ENCODE peak calls at places on chromosomes 13 and 19, in ten cellular contexts. One of them, this sample, is unnamed.

GRCh38 chr13:30864352-30865130 is 41.5 kb upstream of the MEDAG start:
- DNase-seq in heart left ventricle: no peak
- DNase-seq in neural progenitor cell: peak; percentile 18
- DNase-seq in iris pigment epithelial cell: peak; percentile 97
- DNase-seq in renal cortical epithelial cell: peak; percentile 43
- DNase-seq in HT1080: peak; percentile 51
- DNase-seq in T follicular helper cell: no peak
- DNase-seq in cerebellar nuclear complex: no peak
- DNase-seq in NCI-H1092 treated with DMSO at 0.1 percent for 48 hours: no peak
- DNase-seq in cardiac fibroblast: peak; percentile 91
- DNase-seq in this sample: no peak

GRCh38 chr13:44237276-44237767 is 136.3 kb upstream of the SERP2 start:
- DNase-seq in cerebellar nuclear complex: no peak
- DNase-seq in NCI-H1092 treated with DMSO at 0.1 percent for 48 hours: no peak
- DNase-seq in HT1080: peak; percentile 97
- DNase-seq in T follicular helper cell: no peak
- DNase-seq in cardiac fibroblast: peak; percentile 97
- DNase-seq in iris pigment epithelial cell: peak; percentile 93
- DNase-seq in neural progenitor cell: no peak
- DNase-seq in renal cortical epithelial cell: peak; percentile 86
- DNase-seq in heart left ventricle: peak; percentile 84
- DNase-seq in this sample: peak; percentile 94

GRCh38 chr13:114019367-114019766 is 45.5 kb upstream of the C13orf46 start:
- DNase-seq in iris pigment epithelial cell: no peak
- DNase-seq in neural progenitor cell: peak; percentile 17
- DNase-seq in NCI-H1092 treated with DMSO at 0.1 percent for 48 hours: no peak
- DNase-seq in heart left ventricle: no peak
- DNase-seq in cerebellar nuclear complex: no peak
- DNase-seq in T follicular helper cell: peak; percentile 40
- DNase-seq in HT1080: peak; percentile 36
- DNase-seq in cardiac fibroblast: no peak
- DNase-seq in renal cortical epithelial cell: no peak
- DNase-seq in this sample: no peak

GRCh38 chr19:33758541-33759013 is 38.1 kb upstream of the KCTD15 start:
- DNase-seq in cerebellar nuclear complex: no peak
- DNase-seq in heart left ventricle: no peak
- DNase-seq in iris pigment epithelial cell: peak; percentile 47
- DNase-seq in renal cortical epithelial cell: peak; percentile 75
- DNase-seq in NCI-H1092 treated with DMSO at 0.1 percent for 48 hours: no peak
- DNase-seq in T follicular helper cell: no peak
- DNase-seq in cardiac fibroblast: no peak
- DNase-seq in neural progenitor cell: no peak
- DNase-seq in HT1080: peak; percentile 15
- DNase-seq in this sample: no peak

GRCh38 chr19:45786533-45786894 is 4.2 kb upstream of the DMPK start:
- DNase-seq in heart left ventricle: no peak
- DNase-seq in cardiac fibroblast: no peak
- DNase-seq in cerebellar nuclear complex: no peak
- DNase-seq in iris pigment epithelial cell: no peak
- DNase-seq in renal cortical epithelial cell: no peak
- DNase-seq in NCI-H1092 treated with DMSO at 0.1 percent for 48 hours: no peak
- DNase-seq in T follicular helper cell: no peak
- DNase-seq in HT1080: no peak
- DNase-seq in neural progenitor cell: peak; percentile 0
- DNase-seq in this sample: no peak

GRCh38 chr19:50632151-50632835 is 7.4 kb downstream of the SYT3 start:
- DNase-seq in iris pigment epithelial cell: no peak
- DNase-seq in renal cortical epithelial cell: no peak
- DNase-seq in heart left ventricle: no peak
- DNase-seq in T follicular helper cell: no peak
- DNase-seq in NCI-H1092 treated with DMSO at 0.1 percent for 48 hours: no peak
- DNase-seq in cerebellar nuclear complex: no peak
- DNase-seq in cardiac fibroblast: no peak
- DNase-seq in neural progenitor cell: no peak
- DNase-seq in HT1080: no peak
- DNase-seq in this sample: no peak

GRCh38 chr13:27973291-27973690 is 4.2 kb upstream of the CDX2 start:
- DNase-seq in HT1080: no peak
- DNase-seq in renal cortical epithelial cell: no peak
- DNase-seq in cerebellar nuclear complex: no peak
- DNase-seq in cardiac fibroblast: no peak
- DNase-seq in iris pigment epithelial cell: no peak
- DNase-seq in heart left ventricle: no peak
- DNase-seq in T follicular helper cell: no peak
- DNase-seq in NCI-H1092 treated with DMSO at 0.1 percent for 48 hours: no peak
- DNase-seq in neural progenitor cell: no peak
- DNase-seq in this sample: no peak

GRCh38 chr13:23797276-23797903 is 91.8 kb downstream of the MIPEP start:
- DNase-seq in heart left ventricle: no peak
- DNase-seq in iris pigment epithelial cell: no peak
- DNase-seq in cardiac fibroblast: no peak
- DNase-seq in renal cortical epithelial cell: no peak
- DNase-seq in cerebellar nuclear complex: no peak
- DNase-seq in neural progenitor cell: no peak
- DNase-seq in T follicular helper cell: no peak
- DNase-seq in NCI-H1092 treated with DMSO at 0.1 percent for 48 hours: no peak
- DNase-seq in HT1080: no peak
- DNase-seq in this sample: no peak

GRCh38 chr19:31548941-31549340 is 199.7 kb upstream of the TSHZ3 start:
- DNase-seq in heart left ventricle: no peak
- DNase-seq in HT1080: peak; percentile 4
- DNase-seq in renal cortical epithelial cell: no peak
- DNase-seq in cerebellar nuclear complex: no peak
- DNase-seq in iris pigment epithelial cell: peak; percentile 24
- DNase-seq in NCI-H1092 treated with DMSO at 0.1 percent for 48 hours: no peak
- DNase-seq in cardiac fibroblast: peak; percentile 61
- DNase-seq in neural progenitor cell: peak; percentile 42
- DNase-seq in T follicular helper cell: no peak
- DNase-seq in this sample: no peak

GRCh38 chr13:65999441-65999840 is 1230.7 kb downstream of the PCDH9 start:
- DNase-seq in cardiac fibroblast: no peak
- DNase-seq in NCI-H1092 treated with DMSO at 0.1 percent for 48 hours: no peak
- DNase-seq in renal cortical epithelial cell: no peak
- DNase-seq in neural progenitor cell: no peak
- DNase-seq in cerebellar nuclear complex: no peak
- DNase-seq in T follicular helper cell: no peak
- DNase-seq in heart left ventricle: no peak
- DNase-seq in iris pigment epithelial cell: no peak
- DNase-seq in HT1080: no peak
- DNase-seq in this sample: no peak

GRCh38 chr19:3539743-3540118 is 757 bp downstream of the TEKTIP1 start:
- DNase-seq in renal cortical epithelial cell: no peak
- DNase-seq in cerebellar nuclear complex: no peak
- DNase-seq in heart left ventricle: no peak
- DNase-seq in NCI-H1092 treated with DMSO at 0.1 percent for 48 hours: no peak
- DNase-seq in neural progenitor cell: no peak
- DNase-seq in HT1080: no peak
- DNase-seq in cardiac fibroblast: no peak
- DNase-seq in T follicular helper cell: no peak
- DNase-seq in iris pigment epithelial cell: no peak
- DNase-seq in this sample: no peak

GRCh38 chr13:113410472-113411201 is 42.7 kb downstream of the ADPRHL1 start:
- DNase-seq in cardiac fibroblast: peak; percentile 27
- DNase-seq in HT1080: peak; percentile 78
- DNase-seq in heart left ventricle: peak; percentile 18
- DNase-seq in cerebellar nuclear complex: no peak
- DNase-seq in renal cortical epithelial cell: peak; percentile 86
- DNase-seq in neural progenitor cell: no peak
- DNase-seq in NCI-H1092 treated with DMSO at 0.1 percent for 48 hours: no peak
- DNase-seq in iris pigment epithelial cell: peak; percentile 49
- DNase-seq in T follicular helper cell: no peak
- DNase-seq in this sample: peak; percentile 82

GRCh38 chr13:36158606-36159005 is 27.4 kb upstream of the DCLK1 start:
- DNase-seq in T follicular helper cell: no peak
- DNase-seq in cardiac fibroblast: no peak
- DNase-seq in heart left ventricle: no peak
- DNase-seq in iris pigment epithelial cell: peak; percentile 28
- DNase-seq in renal cortical epithelial cell: peak; percentile 90
- DNase-seq in HT1080: no peak
- DNase-seq in neural progenitor cell: no peak
- DNase-seq in cerebellar nuclear complex: no peak
- DNase-seq in NCI-H1092 treated with DMSO at 0.1 percent for 48 hours: no peak
- DNase-seq in this sample: no peak

GRCh38 chr13:83995930-83996329 is 113.7 kb upstream of the SLITRK1 start:
- DNase-seq in heart left ventricle: no peak
- DNase-seq in cardiac fibroblast: no peak
- DNase-seq in NCI-H1092 treated with DMSO at 0.1 percent for 48 hours: no peak
- DNase-seq in T follicular helper cell: no peak
- DNase-seq in renal cortical epithelial cell: no peak
- DNase-seq in HT1080: peak; percentile 88
- DNase-seq in iris pigment epithelial cell: no peak
- DNase-seq in cerebellar nuclear complex: no peak
- DNase-seq in neural progenitor cell: no peak
- DNase-seq in this sample: no peak

GRCh38 chr13:94708971-94709614 is 3.3 kb downstream of the SOX21 start:
- DNase-seq in neural progenitor cell: no peak
- DNase-seq in renal cortical epithelial cell: no peak
- DNase-seq in NCI-H1092 treated with DMSO at 0.1 percent for 48 hours: no peak
- DNase-seq in heart left ventricle: no peak
- DNase-seq in cardiac fibroblast: no peak
- DNase-seq in T follicular helper cell: no peak
- DNase-seq in HT1080: no peak
- DNase-seq in iris pigment epithelial cell: no peak
- DNase-seq in cerebellar nuclear complex: no peak
- DNase-seq in this sample: no peak

GRCh38 chr19:5260381-5260967 is 80.1 kb downstream of the PTPRS start:
- DNase-seq in renal cortical epithelial cell: no peak
- DNase-seq in neural progenitor cell: no peak
- DNase-seq in NCI-H1092 treated with DMSO at 0.1 percent for 48 hours: no peak
- DNase-seq in cerebellar nuclear complex: no peak
- DNase-seq in HT1080: no peak
- DNase-seq in iris pigment epithelial cell: no peak
- DNase-seq in heart left ventricle: no peak
- DNase-seq in cardiac fibroblast: no peak
- DNase-seq in T follicular helper cell: no peak
- DNase-seq in this sample: no peak

GRCh38 chr13:99527346-99527745 is 26.1 kb downstream of the TM9SF2 start:
- DNase-seq in neural progenitor cell: no peak
- DNase-seq in renal cortical epithelial cell: no peak
- DNase-seq in NCI-H1092 treated with DMSO at 0.1 percent for 48 hours: no peak
- DNase-seq in heart left ventricle: no peak
- DNase-seq in iris pigment epithelial cell: no peak
- DNase-seq in T follicular helper cell: no peak
- DNase-seq in cardiac fibroblast: no peak
- DNase-seq in cerebellar nuclear complex: no peak
- DNase-seq in HT1080: no peak
- DNase-seq in this sample: no peak

GRCh38 chr13:109271061-109271460 is 515.3 kb downstream of the IRS2 start:
- DNase-seq in T follicular helper cell: no peak
- DNase-seq in NCI-H1092 treated with DMSO at 0.1 percent for 48 hours: no peak
- DNase-seq in renal cortical epithelial cell: no peak
- DNase-seq in cerebellar nuclear complex: no peak
- DNase-seq in HT1080: peak; percentile 20
- DNase-seq in heart left ventricle: no peak
- DNase-seq in iris pigment epithelial cell: no peak
- DNase-seq in neural progenitor cell: no peak
- DNase-seq in cardiac fibroblast: no peak
- DNase-seq in this sample: no peak

GRCh38 chr19:4208385-4209094 is 20.8 kb upstream of the EBI3 start:
- DNase-seq in heart left ventricle: no peak
- DNase-seq in iris pigment epithelial cell: peak; percentile 57
- DNase-seq in neural progenitor cell: peak; percentile 54
- DNase-seq in NCI-H1092 treated with DMSO at 0.1 percent for 48 hours: no peak
- DNase-seq in T follicular helper cell: no peak
- DNase-seq in cerebellar nuclear complex: no peak
- DNase-seq in cardiac fibroblast: peak; percentile 28
- DNase-seq in HT1080: peak; percentile 66
- DNase-seq in renal cortical epithelial cell: peak; percentile 35
- DNase-seq in this sample: no peak

GRCh38 chr13:56670563-56670962 is 470.2 kb upstream of the PRR20A start:
- DNase-seq in HT1080: peak; percentile 50
- DNase-seq in cerebellar nuclear complex: no peak
- DNase-seq in heart left ventricle: no peak
- DNase-seq in neural progenitor cell: peak; percentile 3
- DNase-seq in cardiac fibroblast: no peak
- DNase-seq in iris pigment epithelial cell: no peak
- DNase-seq in NCI-H1092 treated with DMSO at 0.1 percent for 48 hours: no peak
- DNase-seq in T follicular helper cell: no peak
- DNase-seq in renal cortical epithelial cell: peak; percentile 23
- DNase-seq in this sample: no peak

GRCh38 chr19:54684537-54684936 is 21.8 kb downstream of the LILRB4 start:
- DNase-seq in heart left ventricle: no peak
- DNase-seq in T follicular helper cell: no peak
- DNase-seq in renal cortical epithelial cell: no peak
- DNase-seq in neural progenitor cell: peak; percentile 53
- DNase-seq in cardiac fibroblast: no peak
- DNase-seq in NCI-H1092 treated with DMSO at 0.1 percent for 48 hours: no peak
- DNase-seq in iris pigment epithelial cell: peak; percentile 33
- DNase-seq in HT1080: peak; percentile 49
- DNase-seq in cerebellar nuclear complex: no peak
- DNase-seq in this sample: no peak

GRCh38 chr19:13120817-13121216 is 2.8 kb downstream of the NACC1 start:
- DNase-seq in iris pigment epithelial cell: peak; percentile 90
- DNase-seq in neural progenitor cell: no peak
- DNase-seq in cerebellar nuclear complex: no peak
- DNase-seq in heart left ventricle: no peak
- DNase-seq in T follicular helper cell: no peak
- DNase-seq in HT1080: peak; percentile 36
- DNase-seq in renal cortical epithelial cell: no peak
- DNase-seq in cardiac fibroblast: peak; percentile 71
- DNase-seq in NCI-H1092 treated with DMSO at 0.1 percent for 48 hours: no peak
- DNase-seq in this sample: no peak

GRCh38 chr19:7507884-7508283 is 8.0 kb upstream of the ZNF358 start:
- DNase-seq in neural progenitor cell: peak; percentile 73
- DNase-seq in HT1080: peak; percentile 81
- DNase-seq in heart left ventricle: no peak
- DNase-seq in renal cortical epithelial cell: peak; percentile 79
- DNase-seq in T follicular helper cell: no peak
- DNase-seq in iris pigment epithelial cell: peak; percentile 92
- DNase-seq in cardiac fibroblast: peak; percentile 82
- DNase-seq in NCI-H1092 treated with DMSO at 0.1 percent for 48 hours: no peak
- DNase-seq in cerebellar nuclear complex: no peak
- DNase-seq in this sample: peak; percentile 85

GRCh38 chr13:25281193-25281936 is 5.9 kb downstream of the MTMR6 start:
- DNase-seq in HT1080: no peak
- DNase-seq in neural progenitor cell: no peak
- DNase-seq in NCI-H1092 treated with DMSO at 0.1 percent for 48 hours: no peak
- DNase-seq in heart left ventricle: no peak
- DNase-seq in T follicular helper cell: no peak
- DNase-seq in cardiac fibroblast: peak; percentile 17
- DNase-seq in iris pigment epithelial cell: no peak
- DNase-seq in cerebellar nuclear complex: no peak
- DNase-seq in renal cortical epithelial cell: no peak
- DNase-seq in this sample: no peak

GRCh38 chr19:13022111-13022858 is 27.0 kb downstream of the NFIX start:
- DNase-seq in T follicular helper cell: no peak
- DNase-seq in HT1080: peak; percentile 30
- DNase-seq in neural progenitor cell: no peak
- DNase-seq in NCI-H1092 treated with DMSO at 0.1 percent for 48 hours: peak; percentile 91
- DNase-seq in cardiac fibroblast: peak; percentile 48
- DNase-seq in heart left ventricle: no peak
- DNase-seq in renal cortical epithelial cell: no peak
- DNase-seq in cerebellar nuclear complex: no peak
- DNase-seq in iris pigment epithelial cell: peak; percentile 30
- DNase-seq in this sample: peak; percentile 89

GRCh38 chr19:30590596-30591229 is 218.5 kb downstream of the ZNF536 start:
- DNase-seq in cerebellar nuclear complex: no peak
- DNase-seq in HT1080: no peak
- DNase-seq in renal cortical epithelial cell: no peak
- DNase-seq in NCI-H1092 treated with DMSO at 0.1 percent for 48 hours: no peak
- DNase-seq in neural progenitor cell: no peak
- DNase-seq in cardiac fibroblast: no peak
- DNase-seq in heart left ventricle: peak; percentile 31
- DNase-seq in iris pigment epithelial cell: no peak
- DNase-seq in T follicular helper cell: no peak
- DNase-seq in this sample: no peak

GRCh38 chr19:3958836-3959765 is 11.8 kb downstream of the DAPK3 start:
- DNase-seq in iris pigment epithelial cell: no peak
- DNase-seq in neural progenitor cell: no peak
- DNase-seq in heart left ventricle: no peak
- DNase-seq in cerebellar nuclear complex: no peak
- DNase-seq in T follicular helper cell: no peak
- DNase-seq in renal cortical epithelial cell: no peak
- DNase-seq in NCI-H1092 treated with DMSO at 0.1 percent for 48 hours: no peak
- DNase-seq in cardiac fibroblast: no peak
- DNase-seq in HT1080: no peak
- DNase-seq in this sample: no peak

GRCh38 chr19:11142528-11143171 is 12.9 kb downstream of the SPC24 start:
- DNase-seq in iris pigment epithelial cell: peak; percentile 93
- DNase-seq in cerebellar nuclear complex: no peak
- DNase-seq in heart left ventricle: peak; percentile 93
- DNase-seq in cardiac fibroblast: peak; percentile 98
- DNase-seq in T follicular helper cell: no peak
- DNase-seq in HT1080: peak; percentile 91
- DNase-seq in renal cortical epithelial cell: peak; percentile 87
- DNase-seq in NCI-H1092 treated with DMSO at 0.1 percent for 48 hours: peak; percentile 56
- DNase-seq in neural progenitor cell: peak; percentile 78
- DNase-seq in this sample: peak; percentile 95